ENCODE peak calls at places on chromosomes 5 and 9, in five cellular contexts. I is right cardiac atrium; Y is CD4-positive, alpha-beta memory T cell; O is cardiac muscle cell; V is upper lobe of right lung. C is an unnamed sample. For H3K4me1, the result is how much of the 10 kb centered on the place peaks cover.

GRCh38 chr9:102796244-102796643 is 198.9 kb upstream of the CYLC2 start:
- DNase-seq in I (no peak), O (no peak), V (no peak), Y (no peak), C (no peak)

GRCh38 chr5:135269828-135270545 is 129.0 kb downstream of the MACROH2A1 start:
- DNase-seq in O (no peak), Y (no peak), I (no peak), V (no peak), C (no peak)

GRCh38 chr5:170508036-170508435 is 4.2 kb downstream of the KCNIP1 start:
- DNase-seq in Y (no peak), O (no peak), V (no peak), I (no peak), C (peak)

GRCh38 chr9:74333633-74334032 is 163.5 kb upstream of the RORB start:
- DNase-seq in Y (no peak), I (no peak), V (no peak), O (no peak), C (no peak)

GRCh38 chr9:26458054-26458453 is 434.5 kb downstream of the CAAP1 start:
- DNase-seq in I (no peak), Y (no peak), V (no peak), O (no peak), C (no peak)

GRCh38 chr9:126162611-126163381 is 163.8 kb upstream of the MVB12B start:
- DNase-seq in O (no peak), I (no peak), V (peak), Y (no peak), C (no peak)

GRCh38 chr5:132394681-132395259 is 25.3 kb downstream of the SLC22A5 start:
- DNase-seq in V (no peak), Y (no peak), O (no peak), I (no peak), C (no peak)

GRCh38 chr9:21395778-21396717 is 10.8 kb upstream of the IFNA2 start:
- DNase-seq in V (peak), O (peak), Y (peak), I (peak), C (peak)

GRCh38 chr9:16125637-16126036 is 572.8 kb downstream of the CCDC171 start:
- DNase-seq in O (peak), V (no peak), I (no peak), Y (no peak), C (no peak)

GRCh38 chr5:116455061-116455460 is 119.6 kb downstream of the SEMA6A start:
- DNase-seq in I (no peak), O (peak), V (no peak), Y (no peak), C (no peak)

GRCh38 chr5:148858106-148858505 is 31.7 kb downstream of the ADRB2 start:
- DNase-seq in V (no peak), Y (no peak), O (no peak), I (no peak), C (no peak)

GRCh38 chr9:95261890-95262289 is 55.6 kb downstream of the FANCC start:
- DNase-seq in Y (no peak), V (no peak), O (peak), I (no peak), C (no peak)

GRCh38 chr9:123955637-123956036 is 25.7 kb upstream of the DENND1A start:
- DNase-seq in Y (no peak), I (no peak), O (no peak), V (no peak), C (no peak)

GRCh38 chr5:34660444-34660843 is 4.3 kb downstream of the RAI14 start:
- DNase-seq in V (no peak), I (no peak), O (peak), Y (no peak), C (no peak)

GRCh38 chr5:38745836-38746732 is 99.7 kb upstream of the OSMR start:
- DNase-seq in I (no peak), Y (no peak), V (no peak), O (no peak), C (no peak)

GRCh38 chr9:97560154-97560553 is 58.7 kb downstream of the TMOD1 start:
- DNase-seq in O (no peak), I (no peak), Y (no peak), V (no peak), C (no peak)
- H3K4me1 ChIP-seq in O (under half), I (under half), Y (under half), V (under half), C (under half)

GRCh38 chr5:483011-483410 is 40.0 kb downstream of the EXOC3 start:
- DNase-seq in V (no peak), O (no peak), Y (no peak), I (peak), C (no peak)
- H3K4me1 ChIP-seq in V (under half), O (under half), Y (under half), I (under half), C (under half)

GRCh38 chr5:107523019-107523680 is 147.6 kb downstream of the EFNA5 start:
- DNase-seq in Y (no peak), O (no peak), V (no peak), I (no peak), C (no peak)
- H3K4me1 ChIP-seq in Y (under half), O (under half), V (under half), I (under half), C (under half)

GRCh38 chr9:108049026-108049591 is 559.5 kb upstream of the KLF4 start:
- DNase-seq in O (peak), I (no peak), Y (no peak), V (no peak), C (peak)
- H3K4me1 ChIP-seq in O (under half), I (under half), Y (under half), V (under half), C (under half)

DNA sequence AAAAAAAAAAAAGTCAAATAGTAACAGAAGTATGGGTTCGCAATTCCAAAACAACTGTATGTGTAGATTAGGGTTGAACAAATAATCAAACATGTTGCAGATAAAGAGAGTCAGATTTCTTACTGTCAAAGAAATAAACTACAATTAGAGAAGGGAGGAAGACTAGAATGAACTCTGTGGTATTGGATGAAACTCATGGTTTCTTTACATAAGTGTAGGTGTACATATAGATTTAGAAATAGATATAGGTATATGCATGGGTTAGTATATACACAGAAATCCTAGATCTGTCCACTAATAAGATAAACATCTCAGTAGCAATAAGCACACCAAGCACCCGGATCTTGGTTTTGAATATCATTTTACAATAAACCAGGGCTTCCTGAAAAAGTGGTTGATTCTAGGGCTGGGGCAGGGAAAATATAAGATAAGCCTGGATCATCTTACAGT is 21.3 kb downstream of the DTWD2 start:
- DNase-seq in O (no peak), Y (no peak), V (no peak), I (no peak), C (no peak)
- H3K4me1 ChIP-seq in O (under half), Y (under half), V (under half), I (under half), C (under half)